ENCODE peak calls at places on chromosomes 11 and 22, in six cellular contexts. Z, G, Y, I, W and C are unnamed samples.

GRCh38 chr11:92101845-92102244 is 122.8 kb upstream of the FAT3 start:
- DNase-seq in Z (no peak), G (no peak), Y (no peak), I (no peak), W (no peak), C (no peak)

GRCh38 chr11:90747057-90747456 is 524.2 kb upstream of the CHORDC1 start:
- DNase-seq in Z (no peak), G (no peak), Y (no peak), I (no peak), W (no peak), C (no peak)

GRCh38 chr22:41768420-41768819 is 32.1 kb upstream of the CCDC134 start:
- DNase-seq in Z (no peak), G (no peak), Y (no peak), I (no peak), W (no peak), C (peak; percentile 39)

GRCh38 chr11:68684385-68685356 is at the start of gene GAL:
- DNase-seq in Z (peak; percentile 91), G (no peak), Y (no peak), I (peak; percentile 72), W (no peak), C (no peak)

GRCh38 chr11:3947084-3947483 is 91.6 kb downstream of the STIM1 start:
- DNase-seq in Z (no peak), G (peak; percentile 76), Y (no peak), I (no peak), W (no peak), C (no peak)

GRCh38 chr11:64259533-64260067 is 8.3 kb downstream of the PLCB3 start:
- DNase-seq in Z (no peak), G (no peak), Y (no peak), I (peak; percentile 36), W (no peak), C (no peak)

GRCh38 chr11:105297463-105297862 is 157.9 kb upstream of the CARD18 start:
- DNase-seq in Z (no peak), G (no peak), Y (no peak), I (no peak), W (no peak), C (no peak)

GRCh38 chr22:40270748-40271373 is 75.4 kb upstream of the ADSL start:
- DNase-seq in Z (no peak), G (no peak), Y (no peak), I (no peak), W (no peak), C (no peak)

GRCh38 chr22:43096420-43096819 is 7.2 kb upstream of the TTLL1 start:
- DNase-seq in Z (no peak), G (no peak), Y (no peak), I (no peak), W (no peak), C (no peak)

GRCh38 chr11:27216268-27217149 is 146.5 kb downstream of the CCDC34 start:
- DNase-seq in Z (peak; percentile 59), G (no peak), Y (peak; percentile 35), I (no peak), W (no peak), C (no peak)

GRCh38 chr11:118918128-118918685 is 7.5 kb downstream of the BCL9L start:
- DNase-seq in Z (peak; percentile 53), G (no peak), Y (no peak), I (peak; percentile 85), W (peak; percentile 69), C (no peak)

GRCh38 chr11:130511765-130512164 is 63.3 kb downstream of the ADAMTS15 start:
- DNase-seq in Z (no peak), G (no peak), Y (no peak), I (no peak), W (no peak), C (no peak)

GRCh38 chr11:123054301-123055065 is 7.5 kb downstream of the HSPA8 start:
- DNase-seq in Z (peak; percentile 75), G (no peak), Y (no peak), I (peak; percentile 75), W (peak; percentile 70), C (peak; percentile 54)

GRCh38 chr22:28442951-28443876 is 236.4 kb downstream of the TTC28 start:
- DNase-seq in Z (peak; percentile 66), G (no peak), Y (peak; percentile 54), I (peak; percentile 20), W (peak; percentile 20), C (no peak)
- TF ChIP-seq POLR2AphosphoS5 in Z (peak; percentile 86), G (no peak), Y (peak; percentile 60), I (no peak), W (no peak), C (no peak)

GRCh38 chr22:24521791-24522245 is 26.7 kb downstream of the UPB1 start:
- DNase-seq in Z (peak; percentile 72), G (no peak), Y (peak; percentile 69), I (peak; percentile 48), W (peak; percentile 86), C (peak; percentile 74)
- TF ChIP-seq GABPA in Z (no peak), G (no peak), Y (no peak), I (no peak), W (no peak), C (no peak)

DNA sequence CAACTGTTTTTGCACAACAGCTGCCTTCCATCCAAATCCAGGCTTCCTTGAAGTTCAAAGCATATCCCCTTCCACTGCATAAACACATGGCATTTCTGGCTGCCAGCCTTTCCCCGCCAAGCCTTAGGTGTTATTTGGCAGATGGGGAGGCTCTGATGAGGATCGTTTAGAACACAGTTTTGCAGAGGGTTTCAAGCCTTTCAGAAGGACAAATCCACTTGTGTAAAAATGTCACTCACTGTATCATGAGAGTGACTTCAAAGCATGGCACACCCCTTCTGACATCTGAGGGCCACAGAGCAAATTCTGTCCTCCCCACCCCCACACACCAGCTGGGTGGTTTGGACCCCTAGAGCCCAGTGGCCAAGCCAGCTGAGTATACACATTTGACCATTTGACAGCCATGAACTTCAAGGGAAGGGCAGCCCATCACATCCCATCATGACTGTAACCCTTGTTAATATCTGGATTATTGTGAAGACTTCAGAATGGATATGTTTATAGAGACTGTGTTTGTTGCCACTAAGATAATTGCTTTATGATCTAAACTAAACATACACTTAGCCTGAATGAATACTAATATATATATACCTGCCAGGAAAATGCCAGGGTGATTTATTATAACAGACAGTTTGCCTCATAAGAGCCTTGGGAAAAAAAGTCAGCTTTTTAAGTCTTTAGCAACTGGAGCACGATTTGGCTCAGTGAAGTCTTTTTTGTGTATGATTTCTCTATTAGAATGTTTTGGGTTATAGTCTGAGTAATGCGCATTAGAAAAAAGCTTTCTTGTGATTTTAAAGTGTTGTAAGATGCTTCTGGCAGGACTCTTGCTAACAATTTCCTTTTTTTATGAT is 31.9 kb downstream of the FBLN1 start:
- DNase-seq in Z (no peak), G (no peak), Y (no peak), I (no peak), W (no peak), C (no peak)
- TF ChIP-seq POLR2AphosphoS5 in Z (no peak), G (no peak), Y (no peak), I (no peak), W (no peak), C (no peak)

GRCh38 chr11:132058211-132058772 is 687.9 kb downstream of the NTM start:
- DNase-seq in Z (no peak), G (no peak), Y (no peak), I (no peak), W (no peak), C (peak; percentile 46)
- TF ChIP-seq GABPA in Z (no peak), G (no peak), Y (no peak), I (no peak), W (no peak), C (no peak)

DNA sequence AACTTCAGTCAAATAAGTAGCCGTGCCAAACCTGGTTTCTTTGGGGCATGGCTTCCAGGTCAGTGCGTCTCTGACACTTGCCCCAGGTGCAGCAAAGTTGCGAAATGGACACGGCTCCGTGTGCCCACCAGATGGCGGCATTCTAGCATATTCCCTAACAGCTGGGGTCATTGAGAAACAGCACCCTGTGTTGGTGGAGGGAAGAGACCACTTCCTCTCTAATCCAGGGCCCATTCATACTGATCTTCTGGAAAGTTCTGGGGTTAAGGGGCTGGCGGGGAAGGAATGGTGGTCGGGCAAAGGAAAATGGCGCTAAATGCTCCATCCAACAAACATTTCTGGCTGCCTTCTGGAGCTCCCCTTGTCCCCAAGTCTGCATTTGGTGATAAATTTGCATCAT is 141.2 kb upstream of the TIMP3 start:
- DNase-seq in Z (peak; percentile 81), G (no peak), Y (peak; percentile 80), I (peak; percentile 63), W (peak; percentile 78), C (peak; percentile 83)
- TF ChIP-seq POLR2AphosphoS5 in Z (no peak), G (no peak), Y (no peak), I (no peak), W (no peak), C (no peak)